ENCODE peak calls at places on chromosomes 3 and 15, in four cellular contexts. N is brain microvascular endothelial cell, F is Peyer's patch, Q is heart left ventricle. L is an unnamed sample. For H3K27me3, the result is how much of the 10 kb centered on the place peaks cover.

GRCh38 chr3:114714237-114714636 is 420.4 kb downstream of the TIGIT start:
- DNase-seq in N (no peak), Q (peak), F (no peak), L (no peak)

GRCh38 chr3:146077181-146077580 is 83.8 kb downstream of the PLOD2 start:
- DNase-seq in Q (no peak), N (no peak), F (no peak), L (no peak)

GRCh38 chr3:61564405-61565059 is 3.2 kb downstream of the PTPRG start:
- DNase-seq in N (peak), F (peak), Q (peak), L (peak)

GRCh38 chr3:32743934-32744333 is 58.9 kb downstream of the CNOT10 start:
- DNase-seq in F (no peak), Q (no peak), N (no peak), L (peak)

GRCh38 chr15:39580630-39581500 is at the start of gene THBS1:
- DNase-seq in N (peak), F (peak), Q (peak), L (peak)

GRCh38 chr15:62961134-62961533 is 81.4 kb upstream of the TPM1 start:
- DNase-seq in N (no peak), Q (no peak), F (no peak), L (no peak)

GRCh38 chr15:101068961-101069734 is 150.0 kb downstream of the LRRK1 start:
- DNase-seq in F (no peak), N (no peak), Q (no peak), L (no peak)

GRCh38 chr3:3603351-3603750 is 195.9 kb upstream of the LRRN1 start:
- DNase-seq in Q (no peak), F (no peak), N (no peak), L (no peak)

GRCh38 chr3:134056464-134056891 is 26.8 kb upstream of the SLCO2A1 start:
- DNase-seq in N (peak), Q (no peak), F (no peak), L (no peak)

GRCh38 chr3:176933704-176934103 is 263.6 kb downstream of the TBL1XR1 start:
- DNase-seq in F (no peak), N (no peak), Q (no peak), L (no peak)

GRCh38 chr3:51024765-51025681 is 350.3 kb downstream of the DOCK3 start:
- DNase-seq in F (no peak), Q (peak), N (no peak), L (no peak)

GRCh38 chr3:55662683-55663082 is 175.6 kb upstream of the WNT5A start:
- DNase-seq in F (no peak), N (peak), Q (no peak), L (no peak)

GRCh38 chr3:63706321-63707085 is 54.0 kb downstream of the SNTN start:
- DNase-seq in N (no peak), Q (no peak), F (no peak), L (no peak)

GRCh38 chr3:55669133-55669532 is 182.0 kb upstream of the WNT5A start:
- DNase-seq in F (no peak), Q (no peak), N (no peak), L (no peak)

GRCh38 chr3:101865751-101866509 is 16.6 kb downstream of the NFKBIZ start:
- DNase-seq in Q (no peak), N (no peak), F (no peak), L (no peak)

GRCh38 chr15:100468265-100468664 is 60.5 kb downstream of the CERS3 start:
- DNase-seq in F (no peak), N (peak), Q (no peak), L (no peak)

GRCh38 chr3:8220291-8220690 is 281.3 kb upstream of the LMCD1 start:
- DNase-seq in F (no peak), Q (no peak), N (peak), L (no peak)

GRCh38 chr3:124784686-124785382 is 54.6 kb downstream of the UMPS start:
- DNase-seq in N (no peak), Q (no peak), F (no peak), L (no peak)

GRCh38 chr3:124788254-124788745 is 58.0 kb downstream of the UMPS start:
- DNase-seq in F (no peak), N (no peak), Q (no peak), L (no peak)

GRCh38 chr3:124787490-124788195 is 57.4 kb downstream of the UMPS start:
- DNase-seq in Q (no peak), N (no peak), F (no peak), L (no peak)

GRCh38 chr3:124785966-124786365 is 55.7 kb downstream of the UMPS start:
- DNase-seq in F (no peak), N (no peak), Q (no peak), L (no peak)

DNA sequence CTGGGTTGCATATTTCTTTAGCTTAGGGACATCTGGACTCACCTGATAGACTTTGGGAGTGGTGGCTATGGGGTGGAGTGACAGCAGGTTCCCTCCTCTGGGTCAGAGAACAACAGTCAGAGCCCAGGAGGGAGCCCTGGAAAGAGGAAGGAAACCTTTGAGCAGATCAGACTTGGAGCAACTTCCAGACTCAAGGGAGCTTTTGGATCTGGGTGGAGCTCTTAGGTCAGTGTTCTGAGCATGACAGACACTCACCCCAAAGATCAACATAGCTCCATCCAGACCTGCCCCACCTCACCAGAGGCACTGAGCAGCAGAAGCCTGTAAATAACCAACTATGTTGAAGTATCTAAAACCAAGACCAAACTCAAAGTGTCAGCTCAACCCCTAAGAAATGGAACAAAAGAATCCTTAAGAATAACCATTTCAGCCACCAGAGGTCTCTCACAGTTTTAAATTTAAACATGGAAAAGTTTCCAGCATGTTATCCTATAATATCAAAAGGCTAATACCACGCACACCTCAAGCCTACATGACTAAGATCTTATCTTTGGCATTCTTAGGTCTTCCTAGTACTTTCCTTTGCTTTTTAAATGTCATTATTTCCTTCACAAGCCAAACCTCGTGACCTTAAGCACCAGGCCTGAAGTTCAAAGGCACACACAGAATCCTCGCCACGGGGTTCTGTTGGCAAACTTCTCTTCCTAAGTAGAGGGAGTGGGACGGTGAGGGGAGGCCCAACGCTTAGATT is 56.4 kb downstream of the UMPS start:
- DNase-seq in F (no peak), N (no peak), Q (no peak), L (no peak)
- TF ChIP-seq CTCF in F (no peak), N (peak), Q (peak), L (peak)

GRCh38 chr15:60000824-60001641 is 3.1 kb upstream of the FOXB1 start:
- DNase-seq in F (no peak), N (no peak), Q (no peak), L (no peak)
- H3K27me3 ChIP-seq in F (half or more), N (half or more), Q (half or more), L (half or more)

DNA sequence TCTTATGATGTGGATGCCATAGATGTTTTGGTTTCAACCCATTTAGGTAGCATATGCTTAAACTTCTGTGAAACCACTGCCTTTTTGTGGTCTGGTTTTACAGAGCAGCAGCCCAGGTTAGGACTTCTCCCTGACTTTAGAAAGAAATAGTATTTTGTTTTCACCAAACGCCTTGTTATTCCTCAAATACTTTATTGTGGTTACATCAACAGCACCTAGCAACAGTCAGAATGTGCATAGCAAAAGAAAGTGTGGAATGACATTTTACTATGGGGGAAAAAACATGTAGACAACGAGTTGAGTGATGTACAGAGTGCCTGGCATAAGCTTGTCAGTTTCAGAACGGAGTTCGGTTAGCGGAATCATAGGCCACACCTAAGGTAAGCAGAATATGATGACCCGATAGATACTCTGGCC is 159.2 kb downstream of the TPRG1 start:
- DNase-seq in Q (no peak), N (no peak), F (no peak), L (no peak)
- H3K4me3 ChIP-seq in Q (no peak), N (no peak), F (no peak), L (no peak)

GRCh38 chr15:76905013-76905839 is at the start of gene SCAPER:
- DNase-seq in F (peak), Q (peak), N (peak), L (peak)

GRCh38 chr15:76905855-76906254 is 715 bp upstream of the SCAPER start:
- DNase-seq in F (no peak), Q (peak), N (no peak), L (no peak)

GRCh38 chr15:76904461-76905012 is 603 bp downstream of the SCAPER start:
- DNase-seq in F (no peak), N (no peak), Q (peak), L (no peak)

GRCh38 chr15:76901965-76902364 is 3.2 kb downstream of the SCAPER start:
- DNase-seq in Q (no peak), F (no peak), N (no peak), L (no peak)

DNA sequence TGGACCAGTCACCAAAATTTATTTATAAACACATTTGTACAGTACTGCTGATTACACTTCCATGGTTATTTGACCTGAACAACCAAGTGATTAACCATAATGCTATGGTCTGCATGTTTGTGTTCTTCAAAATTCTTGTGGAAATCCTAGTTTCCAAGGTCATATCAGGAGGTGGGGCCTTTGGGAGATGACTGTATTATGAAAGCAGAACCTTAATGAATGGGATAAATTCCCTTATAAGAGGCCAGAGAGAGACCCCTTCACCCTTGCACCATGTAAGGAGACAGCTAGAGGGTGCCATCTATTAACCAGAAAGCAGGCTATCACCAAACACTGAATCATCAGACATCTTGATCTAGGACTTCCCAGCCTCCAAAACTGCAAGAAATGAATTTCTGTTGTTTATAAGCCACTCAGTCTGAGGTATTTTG is 1.9 kb downstream of the SCAPER start:
- DNase-seq in Q (no peak), N (peak), F (no peak), L (peak)
- TF ChIP-seq CTCF in Q (no peak), N (peak), F (no peak), L (peak)

GRCh38 chr3:118833075-118833474 is 201.6 kb downstream of the IGSF11 start:
- DNase-seq in Q (no peak), F (no peak), N (no peak), L (no peak)

GRCh38 chr3:118823626-118824025 is 211.0 kb downstream of the IGSF11 start:
- DNase-seq in Q (no peak), F (no peak), N (no peak), L (no peak)

GRCh38 chr3:118828351-118828750 is 206.3 kb downstream of the IGSF11 start:
- DNase-seq in F (no peak), N (no peak), Q (no peak), L (no peak)

GRCh38 chr3:118827446-118827845 is 207.2 kb downstream of the IGSF11 start:
- DNase-seq in N (no peak), F (no peak), Q (no peak), L (no peak)
- H3K27me3 ChIP-seq in N (under half), F (under half), Q (under half), L (under half)

GRCh38 chr3:52536112-52536368 is 365 bp upstream of the UQCC5 start:
- DNase-seq in Q (no peak), F (no peak), N (no peak), L (no peak)
- H3K4me3 ChIP-seq in Q (peak), F (peak), N (no peak), L (peak)

GRCh38 chr3:11271986-11272904 is at the start of gene ATG7:
- DNase-seq in F (peak), Q (peak), N (peak), L (peak)
- TF ChIP-seq CTCF in F (peak), Q (no peak), N (no peak), L (peak)

GRCh38 chr3:182683335-182684257 is 109.7 kb upstream of the ATP11B start:
- DNase-seq in N (peak), F (no peak), Q (peak), L (peak)
- H3K27me3 ChIP-seq in N (under half), F (under half), Q (under half), L (under half)

GRCh38 chr15:96889734-96890480 is 559.4 kb downstream of the NR2F2 start:
- DNase-seq in N (no peak), Q (no peak), F (no peak), L (no peak)
- H3K4me3 ChIP-seq in N (peak), Q (peak), F (no peak), L (peak)

GRCh38 chr15:64930778-64931240 is 19.1 kb downstream of the ANKDD1A start:
- DNase-seq in Q (no peak), N (peak), F (no peak), L (peak)

GRCh38 chr15:64928626-64929220 is 17.0 kb downstream of the ANKDD1A start:
- DNase-seq in N (no peak), Q (no peak), F (no peak), L (no peak)

GRCh38 chr15:64930019-64930652 is 18.4 kb downstream of the ANKDD1A start:
- DNase-seq in F (no peak), Q (no peak), N (no peak), L (no peak)

GRCh38 chr15:64934023-64934422 is 22.3 kb downstream of the ANKDD1A start:
- DNase-seq in N (no peak), Q (no peak), F (no peak), L (no peak)

GRCh38 chr15:64931381-64931780 is 19.7 kb downstream of the ANKDD1A start:
- DNase-seq in N (no peak), F (no peak), Q (no peak), L (no peak)
- TF ChIP-seq CTCF in N (no peak), F (no peak), Q (no peak), L (no peak)